ENCODE peak calls at places on chromosomes 13 and 19, in five cellular contexts. One of them, this sample, is unnamed.

GRCh38 chr19:53432088-53432661 is 391 bp downstream of the ZNF761 start:
- DNase-seq in fibroblast of the conjunctiva: no peak
- DNase-seq in Peyer's patch: peak; percentile 18
- DNase-seq in brain microvascular endothelial cell: peak; percentile 0
- DNase-seq in GM04503: no peak
- DNase-seq in this sample: no peak

GRCh38 chr13:34672631-34673030 is 269.4 kb upstream of the NBEA start:
- DNase-seq in fibroblast of the conjunctiva: no peak
- DNase-seq in Peyer's patch: no peak
- DNase-seq in brain microvascular endothelial cell: peak; percentile 3
- DNase-seq in GM04503: no peak
- DNase-seq in this sample: no peak

GRCh38 chr13:79647518-79647917 is 166.6 kb downstream of the NDFIP2 start:
- DNase-seq in fibroblast of the conjunctiva: no peak
- DNase-seq in Peyer's patch: no peak
- DNase-seq in brain microvascular endothelial cell: no peak
- DNase-seq in GM04503: no peak
- DNase-seq in this sample: no peak

GRCh38 chr19:44943801-44944249 is 1.8 kb downstream of the APOC4 start:
- DNase-seq in fibroblast of the conjunctiva: no peak
- DNase-seq in Peyer's patch: peak; percentile 78
- DNase-seq in brain microvascular endothelial cell: no peak
- DNase-seq in GM04503: no peak
- DNase-seq in this sample: no peak

GRCh38 chr13:106112191-106112590 is 423.3 kb downstream of the EFNB2 start:
- DNase-seq in fibroblast of the conjunctiva: no peak
- DNase-seq in Peyer's patch: no peak
- DNase-seq in brain microvascular endothelial cell: no peak
- DNase-seq in GM04503: no peak
- DNase-seq in this sample: no peak

GRCh38 chr13:49635599-49636433 is 7.5 kb downstream of the ARL11 start:
- DNase-seq in fibroblast of the conjunctiva: peak; percentile 36
- DNase-seq in Peyer's patch: peak; percentile 26
- DNase-seq in brain microvascular endothelial cell: peak; percentile 14
- DNase-seq in GM04503: no peak
- DNase-seq in this sample: no peak

GRCh38 chr19:2969104-2969504 is 8.3 kb upstream of the TLE6 start:
- DNase-seq in fibroblast of the conjunctiva: no peak
- DNase-seq in Peyer's patch: no peak
- DNase-seq in brain microvascular endothelial cell: no peak
- DNase-seq in GM04503: no peak
- DNase-seq in this sample: no peak

GRCh38 chr19:38837656-38838121 is 6.1 kb upstream of the ECH1 start:
- DNase-seq in fibroblast of the conjunctiva: no peak
- DNase-seq in Peyer's patch: no peak
- DNase-seq in brain microvascular endothelial cell: no peak
- DNase-seq in GM04503: no peak
- DNase-seq in this sample: no peak

GRCh38 chr13:95614641-95615245 is 29.8 kb downstream of the DZIP1 start:
- DNase-seq in fibroblast of the conjunctiva: no peak
- DNase-seq in Peyer's patch: no peak
- DNase-seq in brain microvascular endothelial cell: no peak
- DNase-seq in GM04503: no peak
- DNase-seq in this sample: no peak

GRCh38 chr19:17309962-17310461 is 649 bp downstream of the DDA1 start:
- DNase-seq in fibroblast of the conjunctiva: no peak
- DNase-seq in Peyer's patch: no peak
- DNase-seq in brain microvascular endothelial cell: no peak
- DNase-seq in GM04503: no peak
- DNase-seq in this sample: no peak

GRCh38 chr13:33322965-33323668 is 37.6 kb upstream of the STARD13 start:
- DNase-seq in fibroblast of the conjunctiva: no peak
- DNase-seq in Peyer's patch: no peak
- DNase-seq in brain microvascular endothelial cell: no peak
- DNase-seq in GM04503: no peak
- DNase-seq in this sample: no peak

GRCh38 chr13:32940601-32941000 is 75.6 kb upstream of the KL start:
- DNase-seq in fibroblast of the conjunctiva: no peak
- DNase-seq in Peyer's patch: no peak
- DNase-seq in brain microvascular endothelial cell: peak; percentile 64
- DNase-seq in GM04503: no peak
- DNase-seq in this sample: no peak

GRCh38 chr19:45863840-45864628 is at the start of gene FOXA3:
- DNase-seq in fibroblast of the conjunctiva: no peak
- DNase-seq in Peyer's patch: no peak
- DNase-seq in brain microvascular endothelial cell: no peak
- DNase-seq in GM04503: no peak
- DNase-seq in this sample: no peak